ENCODE peak calls at places on chromosomes 16 and 17, in seven cellular contexts. One of them, this sample, is unnamed.

GRCh38 chr17:46182961-46183360 is 10.3 kb downstream of the KANSL1 start:
- DNase-seq in testis: no peak
- DNase-seq in IMR-90: no peak
- DNase-seq in ovary: no peak
- DNase-seq in esophagus squamous epithelium: no peak
- DNase-seq in H1: no peak
- DNase-seq in HCT116: no peak
- DNase-seq in this sample: no peak

GRCh38 chr16:57102888-57103879 is 10.8 kb downstream of the CPNE2 start:
- DNase-seq in HCT116: no peak
- DNase-seq in ovary: no peak
- DNase-seq in testis: no peak
- DNase-seq in esophagus squamous epithelium: no peak
- DNase-seq in H1: no peak
- DNase-seq in IMR-90: no peak
- DNase-seq in this sample: no peak

GRCh38 chr16:2689968-2690830 is 7.9 kb downstream of the KCTD5 start:
- DNase-seq in HCT116: no peak
- DNase-seq in H1: no peak
- DNase-seq in testis: no peak
- DNase-seq in IMR-90: no peak
- DNase-seq in ovary: no peak
- DNase-seq in esophagus squamous epithelium: no peak
- DNase-seq in this sample: peak; percentile 0

GRCh38 chr17:47663997-47664941 is 14.6 kb downstream of the KPNB1 start:
- DNase-seq in H1: peak; percentile 73
- DNase-seq in HCT116: peak; percentile 48
- DNase-seq in ovary: no peak
- DNase-seq in esophagus squamous epithelium: no peak
- DNase-seq in testis: peak; percentile 77
- DNase-seq in IMR-90: peak; percentile 54
- DNase-seq in this sample: peak; percentile 70

GRCh38 chr16:14196011-14196410 is 124.9 kb downstream of the MRTFB start:
- DNase-seq in H1: no peak
- DNase-seq in testis: no peak
- DNase-seq in IMR-90: peak; percentile 18
- DNase-seq in HCT116: no peak
- DNase-seq in ovary: no peak
- DNase-seq in esophagus squamous epithelium: no peak
- DNase-seq in this sample: no peak

GRCh38 chr17:43118679-43119615 is 6.2 kb downstream of the BRCA1 start:
- DNase-seq in testis: no peak
- DNase-seq in H1: no peak
- DNase-seq in ovary: no peak
- DNase-seq in esophagus squamous epithelium: no peak
- DNase-seq in IMR-90: peak; percentile 17
- DNase-seq in HCT116: no peak
- DNase-seq in this sample: no peak

GRCh38 chr17:58312021-58312630 is 16.5 kb downstream of the TSPOAP1 start:
- DNase-seq in HCT116: no peak
- DNase-seq in testis: peak; percentile 9
- DNase-seq in H1: peak; percentile 40
- DNase-seq in IMR-90: no peak
- DNase-seq in esophagus squamous epithelium: no peak
- DNase-seq in ovary: no peak
- DNase-seq in this sample: no peak

GRCh38 chr17:1716076-1716911 is 6.1 kb upstream of the TLCD2 start:
- DNase-seq in esophagus squamous epithelium: peak; percentile 99
- DNase-seq in H1: peak; percentile 99
- DNase-seq in IMR-90: peak; percentile 100
- DNase-seq in testis: peak; percentile 100
- DNase-seq in HCT116: peak; percentile 100
- DNase-seq in ovary: peak; percentile 100
- DNase-seq in this sample: peak; percentile 100

GRCh38 chr16:78257376-78257728 is 157.9 kb downstream of the WWOX start:
- DNase-seq in testis: no peak
- DNase-seq in H1: no peak
- DNase-seq in ovary: no peak
- DNase-seq in IMR-90: no peak
- DNase-seq in esophagus squamous epithelium: no peak
- DNase-seq in HCT116: no peak
- DNase-seq in this sample: no peak

GRCh38 chr16:54107803-54108202 is 178.8 kb downstream of the IRX3 start:
- DNase-seq in IMR-90: no peak
- DNase-seq in esophagus squamous epithelium: no peak
- DNase-seq in ovary: no peak
- DNase-seq in H1: no peak
- DNase-seq in HCT116: no peak
- DNase-seq in testis: no peak
- DNase-seq in this sample: no peak

GRCh38 chr16:56315955-56316354 is 109.4 kb downstream of the AMFR start:
- DNase-seq in esophagus squamous epithelium: no peak
- DNase-seq in H1: no peak
- DNase-seq in IMR-90: no peak
- DNase-seq in ovary: no peak
- DNase-seq in HCT116: no peak
- DNase-seq in testis: no peak
- DNase-seq in this sample: no peak

GRCh38 chr16:88503374-88503770 is 50.3 kb downstream of the ZFPM1 start:
- DNase-seq in H1: no peak
- DNase-seq in testis: no peak
- DNase-seq in IMR-90: peak; percentile 25
- DNase-seq in esophagus squamous epithelium: no peak
- DNase-seq in HCT116: no peak
- DNase-seq in ovary: no peak
- DNase-seq in this sample: peak; percentile 72
- TF ChIP-seq POLR2A in H1: no peak
- TF ChIP-seq POLR2A in testis: no peak
- TF ChIP-seq POLR2A in IMR-90: no peak
- TF ChIP-seq POLR2A in esophagus squamous epithelium: no peak
- TF ChIP-seq POLR2A in HCT116: no peak
- TF ChIP-seq POLR2A in ovary: no peak
- TF ChIP-seq POLR2A in this sample: no peak

DNA sequence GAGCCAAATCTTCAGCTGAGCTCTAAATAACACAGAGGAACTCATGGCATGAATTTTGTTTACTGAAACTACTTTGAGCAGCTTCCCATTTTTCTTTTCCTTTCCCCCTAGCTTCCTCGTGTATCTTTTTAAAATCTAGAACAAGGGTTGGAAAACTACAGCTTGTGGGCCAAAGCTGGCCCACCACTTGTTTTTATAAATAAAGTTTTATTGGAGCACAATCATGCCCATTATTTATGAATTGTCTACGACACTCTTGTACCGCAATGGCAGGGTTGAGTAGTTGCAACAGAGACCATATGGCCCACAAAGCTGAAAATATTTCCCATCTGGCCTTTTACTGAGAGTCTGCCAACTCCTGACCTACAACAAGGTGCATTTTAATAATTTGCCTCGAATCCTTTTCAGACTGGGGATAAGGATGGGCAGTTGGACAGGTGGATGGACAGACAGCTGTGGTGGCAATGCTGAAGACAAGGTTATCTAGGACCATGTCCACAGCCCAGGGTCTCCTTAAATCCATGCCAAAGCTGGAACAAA is 87.7 kb downstream of the RMI2 start:
- DNase-seq in esophagus squamous epithelium: no peak
- DNase-seq in H1: no peak
- DNase-seq in IMR-90: no peak
- DNase-seq in ovary: no peak
- DNase-seq in HCT116: no peak
- DNase-seq in testis: no peak
- DNase-seq in this sample: no peak
- TF ChIP-seq POLR2A in esophagus squamous epithelium: no peak
- TF ChIP-seq POLR2A in H1: no peak
- TF ChIP-seq POLR2A in IMR-90: no peak
- TF ChIP-seq POLR2A in ovary: no peak
- TF ChIP-seq POLR2A in HCT116: no peak
- TF ChIP-seq POLR2A in testis: no peak
- TF ChIP-seq POLR2A in this sample: no peak

GRCh38 chr17:39626171-39626670 is 531 bp upstream of the PPP1R1B start:
- DNase-seq in IMR-90: no peak
- DNase-seq in HCT116: no peak
- DNase-seq in esophagus squamous epithelium: no peak
- DNase-seq in testis: no peak
- DNase-seq in H1: no peak
- DNase-seq in ovary: no peak
- DNase-seq in this sample: no peak

GRCh38 chr17:39625198-39625769 is 1.5 kb upstream of the PPP1R1B start:
- DNase-seq in IMR-90: no peak
- DNase-seq in H1: no peak
- DNase-seq in testis: no peak
- DNase-seq in ovary: no peak
- DNase-seq in esophagus squamous epithelium: no peak
- DNase-seq in HCT116: no peak
- DNase-seq in this sample: no peak

GRCh38 chr17:39627170-39627716 is 491 bp downstream of the PPP1R1B start:
- DNase-seq in ovary: no peak
- DNase-seq in IMR-90: no peak
- DNase-seq in HCT116: no peak
- DNase-seq in H1: no peak
- DNase-seq in testis: no peak
- DNase-seq in esophagus squamous epithelium: no peak
- DNase-seq in this sample: no peak

GRCh38 chr17:39627717-39628516 is 1.2 kb downstream of the PPP1R1B start:
- DNase-seq in H1: no peak
- DNase-seq in HCT116: no peak
- DNase-seq in ovary: no peak
- DNase-seq in IMR-90: no peak
- DNase-seq in esophagus squamous epithelium: no peak
- DNase-seq in testis: no peak
- DNase-seq in this sample: no peak

GRCh38 chr17:39626671-39627169 is at the start of gene PPP1R1B:
- DNase-seq in IMR-90: no peak
- DNase-seq in testis: no peak
- DNase-seq in esophagus squamous epithelium: no peak
- DNase-seq in H1: peak; percentile 75
- DNase-seq in ovary: no peak
- DNase-seq in HCT116: no peak
- DNase-seq in this sample: peak; percentile 47
- TF ChIP-seq POLR2A in IMR-90: no peak
- TF ChIP-seq POLR2A in testis: no peak
- TF ChIP-seq POLR2A in esophagus squamous epithelium: no peak
- TF ChIP-seq POLR2A in H1: no peak
- TF ChIP-seq POLR2A in ovary: no peak
- TF ChIP-seq POLR2A in HCT116: no peak
- TF ChIP-seq POLR2A in this sample: no peak

GRCh38 chr16:31130899-31131298 is 4.6 kb downstream of the PRSS8 start:
- DNase-seq in H1: peak; percentile 66
- DNase-seq in esophagus squamous epithelium: no peak
- DNase-seq in HCT116: no peak
- DNase-seq in ovary: no peak
- DNase-seq in IMR-90: no peak
- DNase-seq in testis: no peak
- DNase-seq in this sample: peak; percentile 95

GRCh38 chr16:31127182-31127581 is 8.3 kb downstream of the PRSS8 start:
- DNase-seq in IMR-90: no peak
- DNase-seq in HCT116: no peak
- DNase-seq in testis: no peak
- DNase-seq in esophagus squamous epithelium: no peak
- DNase-seq in H1: no peak
- DNase-seq in ovary: no peak
- DNase-seq in this sample: no peak

GRCh38 chr16:31130336-31130812 is 5.2 kb downstream of the PRSS8 start:
- DNase-seq in HCT116: no peak
- DNase-seq in ovary: no peak
- DNase-seq in IMR-90: no peak
- DNase-seq in testis: no peak
- DNase-seq in esophagus squamous epithelium: no peak
- DNase-seq in H1: no peak
- DNase-seq in this sample: peak; percentile 58

GRCh38 chr16:31129568-31130335 is 5.8 kb downstream of the PRSS8 start:
- DNase-seq in esophagus squamous epithelium: no peak
- DNase-seq in IMR-90: no peak
- DNase-seq in testis: peak; percentile 66
- DNase-seq in ovary: peak; percentile 66
- DNase-seq in H1: no peak
- DNase-seq in HCT116: no peak
- DNase-seq in this sample: peak; percentile 71

DNA sequence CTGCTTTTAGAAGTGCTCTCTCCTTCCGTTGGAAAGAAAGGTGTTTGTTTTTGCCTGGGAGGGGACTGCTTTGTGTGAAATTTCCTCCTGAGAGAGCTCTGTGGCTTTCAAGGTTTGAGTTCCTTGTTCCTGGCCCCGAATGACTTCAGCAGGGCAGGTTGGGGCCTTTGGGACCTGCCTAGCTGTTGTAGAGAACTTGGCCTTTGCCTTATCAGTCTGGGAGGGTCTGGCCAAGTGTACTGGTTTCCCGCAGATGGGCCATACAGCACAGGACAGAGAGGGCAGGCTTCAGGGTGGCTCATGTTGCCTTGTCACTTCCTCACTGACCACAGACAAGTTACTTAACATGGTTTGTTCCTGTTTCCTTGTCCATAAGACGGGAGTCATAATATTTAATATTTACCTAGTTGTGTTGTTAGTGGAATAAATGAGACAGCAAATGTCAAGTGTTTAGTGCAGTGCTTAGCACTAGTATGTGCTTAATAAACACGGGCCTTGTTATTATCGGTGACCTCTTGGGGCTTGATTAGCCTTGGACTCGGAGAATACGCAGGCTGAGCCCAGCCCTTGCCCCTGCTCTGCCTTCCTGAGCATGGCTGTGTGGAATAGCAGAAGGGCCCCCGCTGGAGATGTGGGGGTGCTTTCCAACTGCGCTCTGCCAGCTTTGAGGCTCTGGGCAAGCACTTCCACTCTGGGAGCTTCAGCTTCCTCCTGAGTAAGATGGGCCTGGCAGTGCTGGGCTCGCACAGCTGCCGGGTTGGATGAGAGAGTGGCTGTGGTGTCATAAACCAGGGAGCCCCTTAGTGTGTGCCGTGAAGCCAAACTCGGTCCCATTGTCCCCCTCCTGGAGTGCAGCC is 6.6 kb downstream of the PRSS8 start:
- DNase-seq in HCT116: no peak
- DNase-seq in esophagus squamous epithelium: no peak
- DNase-seq in ovary: no peak
- DNase-seq in testis: peak; percentile 53
- DNase-seq in H1: no peak
- DNase-seq in IMR-90: no peak
- DNase-seq in this sample: peak; percentile 70
- TF ChIP-seq POLR2A in HCT116: no peak
- TF ChIP-seq POLR2A in esophagus squamous epithelium: no peak
- TF ChIP-seq POLR2A in ovary: no peak
- TF ChIP-seq POLR2A in testis: no peak
- TF ChIP-seq POLR2A in H1: no peak
- TF ChIP-seq POLR2A in IMR-90: no peak
- TF ChIP-seq POLR2A in this sample: peak; percentile 73

GRCh38 chr17:80008383-80008840 is 27.3 kb downstream of the TBC1D16 start:
- DNase-seq in IMR-90: peak; percentile 48
- DNase-seq in HCT116: peak; percentile 61
- DNase-seq in H1: peak; percentile 98
- DNase-seq in esophagus squamous epithelium: no peak
- DNase-seq in testis: peak; percentile 82
- DNase-seq in ovary: peak; percentile 72
- DNase-seq in this sample: peak; percentile 93
- TF ChIP-seq POLR2A in IMR-90: no peak
- TF ChIP-seq POLR2A in HCT116: no peak
- TF ChIP-seq POLR2A in H1: no peak
- TF ChIP-seq POLR2A in esophagus squamous epithelium: no peak
- TF ChIP-seq POLR2A in testis: no peak
- TF ChIP-seq POLR2A in ovary: no peak
- TF ChIP-seq POLR2A in this sample: no peak